ENCODE peak calls at places on chromosomes 16 and 17, in eight cellular contexts. W is neural progenitor cell, R is lung, I is uterus, N is SJSA1, A is adipocyte, Y is upper lobe of left lung, H is small intestine. L is an unnamed sample.
A peak's percentile ranks its signal among the peaks of the same experiment; 100 is the strongest.

GRCh38 chr16:74999208-74999682 is 421 bp downstream of the ZNRF1 start:
- DNase-seq in Y (no peak), W (no peak), R (no peak), A (peak; percentile 66), H (no peak), I (peak; percentile 62), N (peak; percentile 47), L (peak; percentile 24)

GRCh38 chr16:1884155-1884760 is 12.3 kb upstream of the MEIOB start:
- DNase-seq in R (no peak), W (no peak), H (peak; percentile 71), N (no peak), Y (no peak), A (peak; percentile 15), I (no peak), L (no peak)

GRCh38 chr17:17757391-17757791 is 76.1 kb downstream of the RAI1 start:
- DNase-seq in Y (no peak), R (no peak), H (no peak), W (no peak), A (no peak), N (no peak), I (no peak), L (peak; percentile 25)

GRCh38 chr17:46123607-46124006 is 69.6 kb downstream of the KANSL1 start:
- DNase-seq in I (no peak), W (no peak), A (no peak), H (no peak), R (no peak), N (no peak), Y (no peak), L (no peak)

GRCh38 chr17:78817123-78817522 is 23.5 kb downstream of the USP36 start:
- DNase-seq in A (no peak), R (no peak), W (no peak), N (no peak), Y (no peak), H (peak; percentile 60), I (no peak), L (peak; percentile 44)

GRCh38 chr16:56258508-56259424 is 67.5 kb downstream of the GNAO1 start:
- DNase-seq in N (no peak), I (no peak), W (no peak), H (no peak), R (no peak), A (no peak), Y (no peak), L (no peak)

GRCh38 chr17:49691086-49691676 is 13.3 kb upstream of the SPOP start:
- DNase-seq in H (no peak), A (no peak), Y (no peak), I (peak; percentile 78), W (no peak), N (no peak), R (no peak), L (no peak)

GRCh38 chr17:68334393-68334792 is 43.1 kb downstream of the ARSG start:
- DNase-seq in H (no peak), A (no peak), N (no peak), R (no peak), W (no peak), Y (no peak), I (no peak), L (no peak)

GRCh38 chr16:15775209-15775608 is 81.6 kb downstream of the MYH11 start:
- DNase-seq in H (no peak), R (no peak), W (no peak), I (no peak), A (no peak), N (no peak), Y (no peak), L (no peak)

GRCh38 chr17:7843536-7844291 is 9.7 kb downstream of the KDM6B start:
- DNase-seq in N (peak; percentile 82), I (peak; percentile 77), A (peak; percentile 89), R (peak; percentile 84), W (peak; percentile 96), Y (peak; percentile 91), H (peak; percentile 93), L (peak; percentile 93)

GRCh38 chr16:82040296-82040695 is 5.2 kb downstream of the HSD17B2 start:
- DNase-seq in R (no peak), A (no peak), H (no peak), W (no peak), Y (no peak), I (no peak), N (no peak), L (no peak)
- H3K4me1 ChIP-seq in R (peaks cover under 1% of the 10 kb centered on the region), A (peaks cover 6% of the 10 kb centered on the region), H (peaks cover 7% of the 10 kb centered on the region), W (peaks cover 11% of the 10 kb centered on the region), Y (no peaks in the 10 kb centered on the region), I (no peaks in the 10 kb centered on the region), N (peaks cover 25% of the 10 kb centered on the region), L (no peaks in the 10 kb centered on the region)

GRCh38 chr16:52577130-52577706 is 30.3 kb upstream of the TOX3 start:
- DNase-seq in N (no peak), I (no peak), R (no peak), A (no peak), H (no peak), W (no peak), Y (no peak), L (no peak)
- H3K4me1 ChIP-seq in N (no peaks in the 10 kb centered on the region), I (no peaks in the 10 kb centered on the region), R (no peaks in the 10 kb centered on the region), A (no peaks in the 10 kb centered on the region), H (peaks cover 4% of the 10 kb centered on the region), W (peaks cover 23% of the 10 kb centered on the region), Y (no peaks in the 10 kb centered on the region), L (no peaks in the 10 kb centered on the region)

GRCh38 chr16:78608305-78608776 is 508.9 kb downstream of the WWOX start:
- DNase-seq in H (no peak), A (no peak), I (peak; percentile 45), W (no peak), R (no peak), N (no peak), Y (no peak), L (no peak)

GRCh38 chr16:78605548-78606097 is 506.2 kb downstream of the WWOX start:
- DNase-seq in I (no peak), H (no peak), N (no peak), A (no peak), W (no peak), Y (no peak), R (no peak), L (no peak)

GRCh38 chr16:78607022-78607421 is 507.6 kb downstream of the WWOX start:
- DNase-seq in Y (no peak), R (no peak), H (no peak), A (no peak), I (no peak), N (no peak), W (no peak), L (no peak)

GRCh38 chr16:78607465-78607864 is 508.0 kb downstream of the WWOX start:
- DNase-seq in A (no peak), N (no peak), H (no peak), I (peak; percentile 23), R (no peak), Y (no peak), W (no peak), L (no peak)

GRCh38 chr16:78606572-78606971 is 507.1 kb downstream of the WWOX start:
- DNase-seq in N (no peak), Y (no peak), A (no peak), H (no peak), W (peak; percentile 55), I (no peak), R (no peak), L (no peak)
- H3K4me1 ChIP-seq in N (no peaks in the 10 kb centered on the region), Y (no peaks in the 10 kb centered on the region), A (peaks cover 19% of the 10 kb centered on the region), H (no peaks in the 10 kb centered on the region), W (peaks cover 44% of the 10 kb centered on the region), I (no peaks in the 10 kb centered on the region), R (peaks cover 3% of the 10 kb centered on the region), L (no peaks in the 10 kb centered on the region)

DNA sequence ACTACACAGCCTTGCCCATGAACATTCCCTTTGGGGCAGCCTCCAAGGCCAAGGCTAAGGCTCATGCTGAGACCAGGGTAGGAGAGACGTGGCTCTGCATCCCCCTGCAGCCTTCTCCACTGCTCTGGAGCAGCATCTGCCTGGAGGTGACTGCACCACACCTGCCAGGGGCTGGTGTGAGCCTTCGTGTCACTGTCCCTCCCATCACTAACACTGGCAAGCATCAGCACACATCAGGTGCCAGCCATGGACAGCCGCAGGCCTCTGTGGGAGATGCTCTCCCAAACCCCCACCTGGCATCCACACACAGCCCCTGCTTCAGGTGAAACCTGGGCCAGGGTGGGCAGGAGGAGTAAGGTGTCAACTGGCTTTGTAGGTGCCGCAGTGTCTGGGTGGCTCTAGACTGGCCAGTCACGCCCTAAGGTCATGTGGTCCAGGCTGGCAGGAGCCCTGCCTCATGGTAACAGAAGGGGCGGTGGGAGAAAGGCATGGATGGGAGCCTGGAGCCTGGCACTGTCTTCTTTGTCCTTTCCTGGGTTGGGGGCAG is 18.1 kb upstream of the MTSS2 start:
- DNase-seq in N (no peak), W (no peak), Y (no peak), R (no peak), I (no peak), A (no peak), H (no peak), L (no peak)
- H3K4me1 ChIP-seq in N (peaks cover 88% of the 10 kb centered on the region), W (peaks cover 9% of the 10 kb centered on the region), Y (peaks cover 68% of the 10 kb centered on the region), R (peaks cover 28% of the 10 kb centered on the region), I (peaks cover 20% of the 10 kb centered on the region), A (peaks cover 37% of the 10 kb centered on the region), H (peaks cover 2% of the 10 kb centered on the region), L (no peaks in the 10 kb centered on the region)

DNA sequence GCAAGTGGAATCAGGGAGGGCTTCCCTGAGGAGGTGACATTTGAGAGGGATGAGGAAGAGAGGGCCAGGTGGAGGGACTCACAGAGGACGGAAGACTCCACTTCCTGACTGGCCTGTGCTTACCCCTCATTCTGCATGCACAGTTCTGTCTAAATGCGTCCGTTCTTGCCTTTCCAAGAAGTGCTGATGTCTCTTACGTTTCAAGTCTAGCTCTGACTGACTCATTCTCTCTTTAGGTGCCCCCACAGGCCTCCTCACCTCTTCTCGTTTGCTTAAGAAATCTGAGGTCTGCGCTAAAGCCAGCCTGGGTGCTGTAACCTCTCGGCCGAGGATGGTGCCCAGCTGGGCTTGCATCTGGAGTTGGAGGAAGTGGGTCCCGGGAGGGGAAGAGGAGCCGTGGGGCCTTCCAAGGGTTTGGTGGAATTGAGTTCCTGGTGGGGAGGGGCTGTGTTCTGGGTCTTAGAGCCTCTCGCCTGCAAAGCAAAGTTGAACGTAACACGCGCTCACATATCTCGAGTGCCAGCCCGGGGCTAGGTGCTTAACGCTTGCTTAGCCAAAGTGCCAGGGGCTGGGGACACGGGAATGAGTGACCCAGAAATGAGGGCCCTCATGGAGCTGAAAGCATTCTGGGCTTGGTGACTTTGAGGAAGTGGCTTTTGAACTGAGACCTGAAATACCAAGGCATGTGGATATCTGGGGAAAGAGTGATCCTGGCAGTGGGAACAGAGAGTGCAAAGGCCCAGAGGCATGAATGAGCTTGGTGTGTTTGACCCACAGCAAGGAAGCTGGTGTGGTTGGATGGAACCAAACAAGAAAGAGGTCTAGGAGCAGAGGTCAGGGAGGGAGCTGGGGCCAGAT is 4.9 kb downstream of the IL4R start:
- DNase-seq in W (no peak), I (peak; percentile 23), H (peak; percentile 47), A (no peak), Y (peak; percentile 79), R (peak; percentile 64), N (no peak), L (peak; percentile 61)
- H3K4me1 ChIP-seq in W (no peaks in the 10 kb centered on the region), I (peaks cover 18% of the 10 kb centered on the region), H (peaks cover 6% of the 10 kb centered on the region), A (peaks cover 29% of the 10 kb centered on the region), Y (peaks cover 78% of the 10 kb centered on the region), R (peaks cover 33% of the 10 kb centered on the region), N (peaks cover 13% of the 10 kb centered on the region), L (peaks cover 75% of the 10 kb centered on the region)

GRCh38 chr16:88924834-88925539 is 52.0 kb downstream of the CBFA2T3 start:
- DNase-seq in I (peak; percentile 34), Y (peak; percentile 41), N (peak; percentile 92), A (peak; percentile 91), H (no peak), W (peak; percentile 61), R (no peak), L (no peak)
- H3K4me1 ChIP-seq in I (peaks cover 8% of the 10 kb centered on the region), Y (peaks cover 47% of the 10 kb centered on the region), N (peaks cover 27% of the 10 kb centered on the region), A (peaks cover 23% of the 10 kb centered on the region), H (no peaks in the 10 kb centered on the region), W (peaks cover 14% of the 10 kb centered on the region), R (peaks cover 16% of the 10 kb centered on the region), L (peaks cover 14% of the 10 kb centered on the region)